ENCODE peak calls at places on chromosomes 3 and 15, in ten cellular contexts. One of them, this sample, is unnamed.

GRCh38 chr15:29680806-29681485 is 141.3 kb downstream of the TJP1 start:
- DNase-seq in spleen: no peak
- DNase-seq in adrenal gland: no peak
- DNase-seq in cardiac muscle cell: no peak
- DNase-seq in effector memory CD4-positive, alpha-beta T cell: no peak
- DNase-seq in NT2/D1: no peak
- DNase-seq in psoas muscle: no peak
- DNase-seq in right atrium auricular region: no peak
- DNase-seq in heart left ventricle: no peak
- DNase-seq in neural progenitor cell: no peak
- DNase-seq in this sample: no peak

GRCh38 chr3:8643693-8644365 is 769 bp downstream of the SSUH2 start:
- DNase-seq in psoas muscle: no peak
- DNase-seq in effector memory CD4-positive, alpha-beta T cell: no peak
- DNase-seq in heart left ventricle: no peak
- DNase-seq in adrenal gland: no peak
- DNase-seq in NT2/D1: no peak
- DNase-seq in spleen: peak; percentile 15
- DNase-seq in neural progenitor cell: no peak
- DNase-seq in right atrium auricular region: no peak
- DNase-seq in cardiac muscle cell: no peak
- DNase-seq in this sample: no peak

GRCh38 chr15:90773485-90773884 is 56.3 kb downstream of the BLM start:
- DNase-seq in psoas muscle: no peak
- DNase-seq in effector memory CD4-positive, alpha-beta T cell: no peak
- DNase-seq in neural progenitor cell: no peak
- DNase-seq in right atrium auricular region: no peak
- DNase-seq in heart left ventricle: no peak
- DNase-seq in spleen: no peak
- DNase-seq in adrenal gland: no peak
- DNase-seq in NT2/D1: no peak
- DNase-seq in cardiac muscle cell: no peak
- DNase-seq in this sample: no peak

GRCh38 chr15:64010719-64011118 is 35.6 kb downstream of the DAPK2 start:
- DNase-seq in heart left ventricle: peak; percentile 66
- DNase-seq in adrenal gland: no peak
- DNase-seq in effector memory CD4-positive, alpha-beta T cell: peak; percentile 77
- DNase-seq in NT2/D1: no peak
- DNase-seq in psoas muscle: peak; percentile 63
- DNase-seq in neural progenitor cell: no peak
- DNase-seq in cardiac muscle cell: peak; percentile 79
- DNase-seq in right atrium auricular region: peak; percentile 65
- DNase-seq in spleen: peak; percentile 92
- DNase-seq in this sample: no peak

GRCh38 chr3:195911041-195911945 is 2.9 kb upstream of the TNK2 start:
- DNase-seq in cardiac muscle cell: no peak
- DNase-seq in right atrium auricular region: no peak
- DNase-seq in adrenal gland: no peak
- DNase-seq in psoas muscle: no peak
- DNase-seq in heart left ventricle: no peak
- DNase-seq in NT2/D1: no peak
- DNase-seq in effector memory CD4-positive, alpha-beta T cell: no peak
- DNase-seq in neural progenitor cell: no peak
- DNase-seq in spleen: peak; percentile 71
- DNase-seq in this sample: no peak

GRCh38 chr15:94503293-94503692 is 271.9 kb downstream of the MCTP2 start:
- DNase-seq in right atrium auricular region: no peak
- DNase-seq in neural progenitor cell: no peak
- DNase-seq in spleen: no peak
- DNase-seq in psoas muscle: no peak
- DNase-seq in cardiac muscle cell: no peak
- DNase-seq in effector memory CD4-positive, alpha-beta T cell: no peak
- DNase-seq in adrenal gland: no peak
- DNase-seq in NT2/D1: no peak
- DNase-seq in heart left ventricle: no peak
- DNase-seq in this sample: no peak

GRCh38 chr15:64806509-64806908 is 18.9 kb downstream of the PIF1 start:
- DNase-seq in cardiac muscle cell: no peak
- DNase-seq in effector memory CD4-positive, alpha-beta T cell: no peak
- DNase-seq in spleen: no peak
- DNase-seq in psoas muscle: no peak
- DNase-seq in NT2/D1: no peak
- DNase-seq in adrenal gland: no peak
- DNase-seq in heart left ventricle: no peak
- DNase-seq in right atrium auricular region: no peak
- DNase-seq in neural progenitor cell: no peak
- DNase-seq in this sample: no peak

GRCh38 chr3:173398111-173398479 is 551 bp downstream of the NLGN1 start:
- DNase-seq in psoas muscle: no peak
- DNase-seq in heart left ventricle: no peak
- DNase-seq in neural progenitor cell: peak; percentile 70
- DNase-seq in adrenal gland: no peak
- DNase-seq in cardiac muscle cell: peak; percentile 78
- DNase-seq in right atrium auricular region: no peak
- DNase-seq in NT2/D1: no peak
- DNase-seq in spleen: no peak
- DNase-seq in effector memory CD4-positive, alpha-beta T cell: no peak
- DNase-seq in this sample: peak; percentile 32

GRCh38 chr3:175207361-175207760 is 348.2 kb downstream of the NAALADL2 start:
- DNase-seq in psoas muscle: no peak
- DNase-seq in cardiac muscle cell: no peak
- DNase-seq in effector memory CD4-positive, alpha-beta T cell: no peak
- DNase-seq in right atrium auricular region: no peak
- DNase-seq in adrenal gland: no peak
- DNase-seq in neural progenitor cell: no peak
- DNase-seq in NT2/D1: no peak
- DNase-seq in spleen: no peak
- DNase-seq in heart left ventricle: no peak
- DNase-seq in this sample: no peak

DNA sequence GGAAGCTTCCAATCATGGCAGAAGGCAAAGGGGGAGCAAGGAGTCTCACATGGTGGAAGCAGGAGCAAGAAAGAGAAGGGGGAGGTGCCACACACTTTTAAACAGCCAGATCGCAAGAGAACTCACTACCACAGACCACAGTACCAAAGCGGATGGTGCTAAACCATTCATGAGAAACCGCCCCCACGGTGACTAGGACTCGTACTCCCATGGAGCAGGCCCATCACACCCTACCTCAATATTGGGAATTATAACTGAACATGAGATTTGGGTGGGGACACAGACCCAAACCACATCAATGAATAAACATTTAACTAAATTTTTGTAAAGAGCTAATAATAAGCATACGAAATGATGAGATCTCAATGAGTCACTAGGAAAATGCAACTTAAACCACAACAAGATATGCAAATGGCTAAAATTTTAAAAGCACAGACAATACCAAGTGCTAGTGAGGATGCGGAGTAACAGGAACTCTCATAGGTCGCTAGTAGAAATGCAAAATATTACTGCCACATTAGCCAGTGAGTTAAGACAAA is 10.0 kb downstream of the MRPS25 start:
- DNase-seq in spleen: peak; percentile 77
- DNase-seq in heart left ventricle: no peak
- DNase-seq in psoas muscle: no peak
- DNase-seq in adrenal gland: no peak
- DNase-seq in cardiac muscle cell: peak; percentile 17
- DNase-seq in NT2/D1: no peak
- DNase-seq in neural progenitor cell: no peak
- DNase-seq in right atrium auricular region: no peak
- DNase-seq in effector memory CD4-positive, alpha-beta T cell: peak; percentile 9
- DNase-seq in this sample: no peak
- H3K4me1 ChIP-seq in spleen: peaks cover 17% of the 10 kb centered on the region
- H3K4me1 ChIP-seq in heart left ventricle: no peaks in the 10 kb centered on the region
- H3K4me1 ChIP-seq in psoas muscle: no peaks in the 10 kb centered on the region
- H3K4me1 ChIP-seq in adrenal gland: no peaks in the 10 kb centered on the region
- H3K4me1 ChIP-seq in cardiac muscle cell: peaks cover 5% of the 10 kb centered on the region
- H3K4me1 ChIP-seq in NT2/D1: peaks cover 10% of the 10 kb centered on the region
- H3K4me1 ChIP-seq in neural progenitor cell: peaks cover 17% of the 10 kb centered on the region
- H3K4me1 ChIP-seq in right atrium auricular region: no peaks in the 10 kb centered on the region
- H3K4me1 ChIP-seq in effector memory CD4-positive, alpha-beta T cell: no peaks in the 10 kb centered on the region
- H3K4me1 ChIP-seq in this sample: no peaks in the 10 kb centered on the region

GRCh38 chr3:184389935-184390528 is 10.2 kb downstream of the CHRD start:
- DNase-seq in adrenal gland: no peak
- DNase-seq in effector memory CD4-positive, alpha-beta T cell: no peak
- DNase-seq in heart left ventricle: no peak
- DNase-seq in NT2/D1: no peak
- DNase-seq in spleen: no peak
- DNase-seq in neural progenitor cell: no peak
- DNase-seq in right atrium auricular region: no peak
- DNase-seq in cardiac muscle cell: no peak
- DNase-seq in psoas muscle: no peak
- DNase-seq in this sample: no peak
- H3K27me3 ChIP-seq in adrenal gland: no peaks in the 10 kb centered on the region
- H3K27me3 ChIP-seq in effector memory CD4-positive, alpha-beta T cell: no peaks in the 10 kb centered on the region
- H3K27me3 ChIP-seq in heart left ventricle: no peaks in the 10 kb centered on the region
- H3K27me3 ChIP-seq in NT2/D1: no peaks in the 10 kb centered on the region
- H3K27me3 ChIP-seq in spleen: no peaks in the 10 kb centered on the region
- H3K27me3 ChIP-seq in neural progenitor cell: no peaks in the 10 kb centered on the region
- H3K27me3 ChIP-seq in right atrium auricular region: no peaks in the 10 kb centered on the region
- H3K27me3 ChIP-seq in cardiac muscle cell: no peaks in the 10 kb centered on the region
- H3K27me3 ChIP-seq in psoas muscle: no peaks in the 10 kb centered on the region
- H3K27me3 ChIP-seq in this sample: no peaks in the 10 kb centered on the region

DNA sequence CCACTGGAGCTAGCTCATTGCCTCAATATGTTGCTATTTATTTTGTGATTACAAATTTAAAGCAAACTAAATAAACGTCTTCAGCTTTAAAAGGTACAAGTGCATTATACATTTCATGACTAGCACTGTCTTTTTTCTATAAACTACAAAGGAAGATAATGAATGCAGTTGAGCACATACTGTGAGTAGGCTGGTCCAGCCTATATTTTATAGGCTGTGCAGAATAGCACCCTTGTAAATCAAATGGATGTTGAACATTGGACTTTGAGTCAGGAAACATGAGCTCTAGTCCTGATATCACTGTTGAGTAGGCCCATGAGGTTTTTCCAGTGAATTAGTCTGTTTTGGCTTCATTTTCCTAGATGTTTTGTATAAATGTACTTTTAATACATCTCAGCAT is 447.3 kb upstream of the KCNMB2 start:
- DNase-seq in spleen: no peak
- DNase-seq in cardiac muscle cell: no peak
- DNase-seq in right atrium auricular region: no peak
- DNase-seq in psoas muscle: no peak
- DNase-seq in heart left ventricle: no peak
- DNase-seq in effector memory CD4-positive, alpha-beta T cell: no peak
- DNase-seq in NT2/D1: no peak
- DNase-seq in neural progenitor cell: no peak
- DNase-seq in adrenal gland: no peak
- DNase-seq in this sample: no peak
- H3K4me1 ChIP-seq in spleen: peaks cover 7% of the 10 kb centered on the region
- H3K4me1 ChIP-seq in cardiac muscle cell: peaks cover 17% of the 10 kb centered on the region
- H3K4me1 ChIP-seq in right atrium auricular region: peaks cover 33% of the 10 kb centered on the region
- H3K4me1 ChIP-seq in psoas muscle: peaks cover 20% of the 10 kb centered on the region
- H3K4me1 ChIP-seq in heart left ventricle: peaks cover 22% of the 10 kb centered on the region
- H3K4me1 ChIP-seq in effector memory CD4-positive, alpha-beta T cell: peaks cover 6% of the 10 kb centered on the region
- H3K4me1 ChIP-seq in NT2/D1: peaks cover 2% of the 10 kb centered on the region
- H3K4me1 ChIP-seq in neural progenitor cell: peaks cover 24% of the 10 kb centered on the region
- H3K4me1 ChIP-seq in adrenal gland: peaks cover 29% of the 10 kb centered on the region
- H3K4me1 ChIP-seq in this sample: no peaks in the 10 kb centered on the region

GRCh38 chr15:78193731-78194567 is 40.4 kb downstream of the ACSBG1 start:
- DNase-seq in right atrium auricular region: no peak
- DNase-seq in neural progenitor cell: no peak
- DNase-seq in adrenal gland: no peak
- DNase-seq in psoas muscle: no peak
- DNase-seq in heart left ventricle: no peak
- DNase-seq in effector memory CD4-positive, alpha-beta T cell: no peak
- DNase-seq in NT2/D1: no peak
- DNase-seq in spleen: no peak
- DNase-seq in cardiac muscle cell: no peak
- DNase-seq in this sample: peak; percentile 9
- H3K27me3 ChIP-seq in right atrium auricular region: no peaks in the 10 kb centered on the region
- H3K27me3 ChIP-seq in neural progenitor cell: no peaks in the 10 kb centered on the region
- H3K27me3 ChIP-seq in adrenal gland: no peaks in the 10 kb centered on the region
- H3K27me3 ChIP-seq in psoas muscle: no peaks in the 10 kb centered on the region
- H3K27me3 ChIP-seq in heart left ventricle: no peaks in the 10 kb centered on the region
- H3K27me3 ChIP-seq in effector memory CD4-positive, alpha-beta T cell: no peaks in the 10 kb centered on the region
- H3K27me3 ChIP-seq in NT2/D1: no peaks in the 10 kb centered on the region
- H3K27me3 ChIP-seq in spleen: no peaks in the 10 kb centered on the region
- H3K27me3 ChIP-seq in cardiac muscle cell: no peaks in the 10 kb centered on the region
- H3K27me3 ChIP-seq in this sample: no peaks in the 10 kb centered on the region

DNA sequence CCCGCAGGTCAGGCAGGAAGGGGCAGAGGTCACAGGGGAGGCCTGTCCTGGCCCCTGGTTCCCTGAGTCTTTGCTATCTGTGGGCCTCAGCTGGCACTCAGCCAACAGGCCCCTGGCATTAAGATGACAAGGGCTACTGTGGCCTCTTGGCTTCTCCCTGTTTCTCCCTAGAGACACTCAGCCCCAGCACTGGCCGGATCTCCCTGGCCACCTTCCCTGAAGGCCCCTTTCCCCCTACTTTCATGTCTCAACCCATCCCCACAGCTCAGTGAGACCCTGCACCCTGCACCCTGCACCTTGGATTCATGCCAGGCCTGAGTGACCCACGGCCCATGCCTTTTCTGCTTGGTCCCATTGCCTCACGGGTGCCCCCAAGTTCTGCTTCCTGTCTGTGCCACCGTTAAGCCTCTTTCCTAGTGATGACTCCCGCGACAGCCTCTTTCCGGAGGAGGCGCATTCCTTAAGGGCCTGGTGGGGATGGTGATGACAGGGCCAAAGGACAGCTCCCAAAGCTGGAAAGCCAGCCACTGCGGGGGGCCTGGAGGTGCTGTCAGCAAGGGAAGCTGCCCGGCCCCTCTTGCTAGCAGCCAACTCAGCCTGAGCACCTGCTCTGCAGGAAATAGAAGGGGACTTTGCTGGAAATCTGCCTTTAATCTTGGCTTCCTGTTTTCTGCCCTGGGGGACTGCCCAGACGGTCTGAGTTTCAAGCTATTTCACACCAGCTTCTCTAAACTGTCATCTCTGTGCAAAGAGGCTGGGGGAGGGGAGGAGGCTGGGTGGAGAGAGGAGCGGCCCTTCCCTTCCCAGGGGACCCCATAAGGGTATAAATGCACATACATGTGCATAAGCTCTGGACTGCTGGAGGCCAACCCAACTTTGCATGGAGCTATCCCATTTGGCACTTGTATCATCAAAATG is 4.8 kb upstream of the CSK start:
- DNase-seq in spleen: peak; percentile 90
- DNase-seq in right atrium auricular region: no peak
- DNase-seq in neural progenitor cell: peak; percentile 76
- DNase-seq in cardiac muscle cell: peak; percentile 36
- DNase-seq in adrenal gland: no peak
- DNase-seq in heart left ventricle: no peak
- DNase-seq in effector memory CD4-positive, alpha-beta T cell: peak; percentile 51
- DNase-seq in NT2/D1: no peak
- DNase-seq in psoas muscle: no peak
- DNase-seq in this sample: no peak
- H3K4me1 ChIP-seq in spleen: peaks cover 83% of the 10 kb centered on the region
- H3K4me1 ChIP-seq in right atrium auricular region: peaks cover 42% of the 10 kb centered on the region
- H3K4me1 ChIP-seq in neural progenitor cell: peaks cover 24% of the 10 kb centered on the region
- H3K4me1 ChIP-seq in cardiac muscle cell: peaks cover 37% of the 10 kb centered on the region
- H3K4me1 ChIP-seq in adrenal gland: peaks cover 26% of the 10 kb centered on the region
- H3K4me1 ChIP-seq in heart left ventricle: peaks cover 18% of the 10 kb centered on the region
- H3K4me1 ChIP-seq in effector memory CD4-positive, alpha-beta T cell: peaks cover 57% of the 10 kb centered on the region
- H3K4me1 ChIP-seq in NT2/D1: peaks cover 35% of the 10 kb centered on the region
- H3K4me1 ChIP-seq in psoas muscle: peaks cover 9% of the 10 kb centered on the region
- H3K4me1 ChIP-seq in this sample: peaks cover 30% of the 10 kb centered on the region

GRCh38 chr3:62365311-62366092 is 7.8 kb downstream of the FEZF2 start:
- DNase-seq in right atrium auricular region: no peak
- DNase-seq in cardiac muscle cell: no peak
- DNase-seq in spleen: no peak
- DNase-seq in heart left ventricle: no peak
- DNase-seq in effector memory CD4-positive, alpha-beta T cell: no peak
- DNase-seq in neural progenitor cell: peak; percentile 94
- DNase-seq in adrenal gland: no peak
- DNase-seq in psoas muscle: no peak
- DNase-seq in NT2/D1: no peak
- DNase-seq in this sample: peak; percentile 96
- H3K27me3 ChIP-seq in right atrium auricular region: peaks cover 24% of the 10 kb centered on the region
- H3K27me3 ChIP-seq in cardiac muscle cell: peaks cover 97% of the 10 kb centered on the region
- H3K27me3 ChIP-seq in spleen: peaks cover 29% of the 10 kb centered on the region
- H3K27me3 ChIP-seq in heart left ventricle: peaks cover 80% of the 10 kb centered on the region
- H3K27me3 ChIP-seq in effector memory CD4-positive, alpha-beta T cell: no peaks in the 10 kb centered on the region
- H3K27me3 ChIP-seq in neural progenitor cell: peaks cover 96% of the 10 kb centered on the region
- H3K27me3 ChIP-seq in adrenal gland: peaks cover 54% of the 10 kb centered on the region
- H3K27me3 ChIP-seq in psoas muscle: peaks cover 7% of the 10 kb centered on the region
- H3K27me3 ChIP-seq in NT2/D1: peaks cover 84% of the 10 kb centered on the region
- H3K27me3 ChIP-seq in this sample: peaks cover 24% of the 10 kb centered on the region